ENCODE peak calls at places on chromosomes 1 and 21, in ten cellular contexts. B, C, R, J, A, M, I, X, H and T are unnamed samples.

GRCh38 chr1:70486676-70487470 is 75.8 kb downstream of the CTH start:
- DNase-seq in R (no peak), M (no peak), A (no peak), I (no peak), B (no peak), X (no peak), H (no peak), J (no peak), C (no peak), T (peak)

GRCh38 chr1:221813887-221814286 is 72.0 kb upstream of the DUSP10 start:
- DNase-seq in M (no peak), X (no peak), I (no peak), B (no peak), R (no peak), H (no peak), J (no peak), A (no peak), C (no peak), T (no peak)

GRCh38 chr1:172970186-172970585 is 80.6 kb downstream of the TNFSF18 start:
- DNase-seq in C (no peak), H (no peak), X (no peak), B (no peak), M (no peak), R (no peak), J (no peak), I (no peak), A (no peak), T (no peak)

GRCh38 chr1:21258331-21259134 is 31.7 kb downstream of the ECE1 start:
- DNase-seq in R (no peak), A (no peak), B (no peak), M (no peak), H (no peak), I (no peak), J (no peak), X (no peak), C (no peak), T (no peak)

GRCh38 chr21:25664462-25665070 is 25.5 kb downstream of the JAM2 start:
- DNase-seq in A (no peak), B (no peak), I (no peak), M (no peak), C (no peak), X (no peak), H (no peak), R (no peak), J (peak), T (no peak)

GRCh38 chr1:108852141-108852540 is 4.8 kb downstream of the AKNAD1 start:
- DNase-seq in J (no peak), A (no peak), M (no peak), C (no peak), R (no peak), B (no peak), I (no peak), H (no peak), X (no peak), T (no peak)

GRCh38 chr1:94865369-94865768 is 45.2 kb downstream of the SLC44A3 start:
- DNase-seq in I (no peak), B (no peak), R (no peak), M (no peak), H (no peak), C (no peak), A (no peak), X (no peak), J (no peak), T (no peak)

GRCh38 chr1:222263791-222264190 is 284.1 kb downstream of the HHIPL2 start:
- DNase-seq in R (no peak), J (no peak), A (no peak), M (no peak), X (no peak), H (no peak), I (no peak), B (no peak), C (no peak), T (no peak)

GRCh38 chr1:180680558-180681144 is 48.8 kb downstream of the XPR1 start:
- DNase-seq in X (no peak), R (no peak), M (no peak), J (peak), A (no peak), I (no peak), B (no peak), C (no peak), H (no peak), T (no peak)

GRCh38 chr1:17053685-17054410 is at the start of gene SDHB:
- DNase-seq in R (peak), I (peak), B (peak), H (peak), J (peak), A (peak), C (peak), X (peak), M (peak), T (peak)

GRCh38 chr1:206495011-206495461 is 12.3 kb upstream of the RASSF5 start:
- DNase-seq in R (no peak), H (no peak), X (no peak), M (no peak), I (no peak), J (no peak), C (no peak), B (no peak), A (no peak), T (no peak)

GRCh38 chr1:169877800-169878491 is 15.8 kb downstream of the SCYL3 start:
- DNase-seq in H (no peak), B (no peak), C (no peak), J (no peak), I (no peak), X (no peak), A (no peak), R (no peak), M (no peak), T (no peak)

GRCh38 chr1:215569987-215570824 is 3.1 kb downstream of the KCTD3 start:
- DNase-seq in B (no peak), C (no peak), M (no peak), J (no peak), R (no peak), H (no peak), X (no peak), A (no peak), I (no peak), T (no peak)

GRCh38 chr1:27785763-27786162 is 12.7 kb downstream of the STX12 start:
- DNase-seq in A (no peak), B (no peak), J (no peak), R (peak), C (no peak), I (no peak), H (no peak), M (no peak), X (no peak), T (no peak)

GRCh38 chr1:187047298-187047697 is 218.5 kb downstream of the PLA2G4A start:
- DNase-seq in R (no peak), I (no peak), A (peak), X (no peak), M (no peak), J (no peak), H (no peak), B (no peak), C (no peak), T (no peak)

GRCh38 chr1:243730499-243731150 is 119.4 kb downstream of the AKT3 start:
- DNase-seq in M (peak), C (peak), H (no peak), A (no peak), I (no peak), B (no peak), X (no peak), J (no peak), R (no peak), T (no peak)

GRCh38 chr1:221961532-221962292 is 219.8 kb upstream of the DUSP10 start:
- DNase-seq in R (peak), H (no peak), X (no peak), I (peak), B (peak), C (no peak), A (no peak), M (peak), J (no peak), T (no peak)

GRCh38 chr21:33541756-33542639 is at the start of gene GART:
- DNase-seq in C (peak), R (peak), X (peak), A (peak), J (peak), M (peak), I (peak), H (peak), B (peak), T (peak)

GRCh38 chr21:32349333-32349944 is 43.4 kb downstream of the URB1 start:
- DNase-seq in R (no peak), B (no peak), I (no peak), J (no peak), A (no peak), C (no peak), H (no peak), X (no peak), M (peak), T (no peak)

GRCh38 chr1:147252540-147252939 is 10.1 kb downstream of the CHD1L start:
- DNase-seq in C (no peak), I (no peak), H (no peak), R (no peak), J (no peak), X (no peak), B (no peak), A (no peak), M (no peak), T (no peak)

GRCh38 chr1:180188103-180188506 is 33.4 kb downstream of the QSOX1 start:
- DNase-seq in X (no peak), H (no peak), R (peak), B (peak), A (no peak), I (no peak), M (peak), J (peak), C (peak), T (no peak)

GRCh38 chr1:181310560-181310959 is 172.8 kb upstream of the CACNA1E start:
- DNase-seq in C (no peak), I (no peak), A (no peak), M (no peak), R (no peak), B (no peak), J (no peak), H (no peak), X (no peak), T (no peak)

GRCh38 chr1:153447498-153448170 is 12.8 kb downstream of the S100A7 start:
- DNase-seq in A (no peak), B (no peak), R (no peak), H (no peak), J (no peak), M (no peak), I (no peak), X (no peak), C (no peak), T (peak)

GRCh38 chr1:87683557-87683956 is 354.9 kb downstream of the LMO4 start:
- DNase-seq in J (no peak), M (no peak), R (no peak), A (no peak), I (no peak), H (no peak), X (no peak), C (no peak), B (no peak), T (no peak)

GRCh38 chr1:87685366-87686136 is 356.9 kb downstream of the LMO4 start:
- DNase-seq in J (peak), A (no peak), I (no peak), X (no peak), H (no peak), R (no peak), C (no peak), B (no peak), M (no peak), T (no peak)

GRCh38 chr1:87686137-87686490 is 357.4 kb downstream of the LMO4 start:
- DNase-seq in B (no peak), I (no peak), A (no peak), X (no peak), R (no peak), J (peak), H (no peak), C (no peak), M (no peak), T (no peak)

GRCh38 chr1:87684194-87684593 is 355.5 kb downstream of the LMO4 start:
- DNase-seq in I (no peak), R (peak), H (no peak), C (no peak), B (no peak), J (peak), M (no peak), X (no peak), A (no peak), T (no peak)

GRCh38 chr1:87684786-87685185 is 356.1 kb downstream of the LMO4 start:
- DNase-seq in X (no peak), B (no peak), A (no peak), H (no peak), M (no peak), C (no peak), I (no peak), J (peak), R (no peak), T (peak)
- H3K27ac ChIP-seq in X (no peak), B (no peak), A (no peak), H (no peak), M (no peak), C (no peak), I (no peak), J (peak), R (no peak), T (no peak)

DNA sequence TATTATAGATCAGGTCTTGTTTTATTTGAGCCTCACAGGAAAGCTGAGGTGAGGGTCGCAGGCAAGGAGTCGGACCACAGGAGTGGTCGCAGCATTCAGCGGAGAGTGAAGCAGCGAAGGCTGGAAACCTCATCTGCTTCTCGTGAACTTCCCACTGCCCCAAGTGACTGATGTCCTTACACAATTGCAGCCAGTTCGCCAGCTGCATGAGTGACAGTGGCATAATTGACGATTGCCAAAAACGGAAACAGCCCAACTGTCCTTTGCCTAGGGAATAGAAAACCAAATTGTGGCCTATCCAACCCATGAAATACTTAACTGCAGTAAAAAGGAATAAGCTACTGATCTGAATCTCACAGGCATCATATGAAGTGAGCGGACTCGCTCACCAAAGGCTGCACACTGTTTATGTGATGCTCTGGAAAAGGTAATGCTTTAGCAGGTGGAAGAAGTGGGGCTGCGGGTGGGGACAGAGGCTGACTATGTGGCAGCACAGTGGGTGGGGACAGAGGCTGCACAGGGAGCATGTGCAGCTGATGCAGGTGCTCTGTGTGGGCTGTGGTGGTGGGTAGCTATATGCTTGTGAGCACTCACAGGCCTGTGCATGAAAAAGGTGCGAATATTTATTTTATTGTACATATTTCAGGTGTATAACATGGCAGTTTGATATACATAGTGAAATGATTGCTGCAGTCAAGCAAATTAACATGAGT is 4.2 kb upstream of the NLRP3 start:
- DNase-seq in J (no peak), M (no peak), H (no peak), A (no peak), I (no peak), X (no peak), R (no peak), B (no peak), C (no peak), T (no peak)
- H3K27ac ChIP-seq in J (no peak), M (no peak), H (no peak), A (no peak), I (no peak), X (no peak), R (no peak), B (no peak), C (no peak), T (no peak)

GRCh38 chr1:156487862-156488261 is 12.7 kb downstream of the MEF2D start:
- DNase-seq in H (no peak), R (no peak), B (no peak), X (no peak), A (no peak), I (no peak), C (no peak), M (no peak), J (no peak), T (no peak)
- H3K27ac ChIP-seq in H (peak), R (peak), B (no peak), X (peak), A (no peak), I (peak), C (peak), M (no peak), J (no peak), T (no peak)

DNA sequence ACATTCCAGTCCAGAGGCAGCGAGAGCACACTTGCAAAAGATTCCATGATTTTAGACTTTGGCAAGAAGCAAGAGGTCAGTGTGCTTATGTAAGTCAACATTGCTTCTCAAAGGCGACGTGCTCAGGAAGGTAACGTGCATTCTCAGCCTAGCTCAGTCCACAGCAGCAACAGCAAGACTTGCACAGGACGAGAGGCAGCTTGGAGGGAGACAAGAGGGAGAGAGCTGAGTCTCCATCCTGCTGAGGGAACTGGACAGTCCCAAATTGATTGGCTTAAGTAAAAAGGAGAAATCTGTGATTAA is 56.5 kb downstream of the PTP4A2 start:
- DNase-seq in H (no peak), J (no peak), C (no peak), I (no peak), B (no peak), X (no peak), R (no peak), A (no peak), M (peak), T (no peak)
- H3K27ac ChIP-seq in H (no peak), J (no peak), C (no peak), I (no peak), B (no peak), X (peak), R (no peak), A (no peak), M (no peak), T (no peak)

GRCh38 chr1:19462781-19463180 is 22.6 kb downstream of the CAPZB start:
- DNase-seq in R (no peak), M (no peak), H (no peak), I (no peak), J (no peak), C (no peak), X (no peak), B (no peak), A (no peak), T (no peak)
- H3K27ac ChIP-seq in R (no peak), M (peak), H (no peak), I (peak), J (no peak), C (no peak), X (peak), B (no peak), A (no peak), T (no peak)

DNA sequence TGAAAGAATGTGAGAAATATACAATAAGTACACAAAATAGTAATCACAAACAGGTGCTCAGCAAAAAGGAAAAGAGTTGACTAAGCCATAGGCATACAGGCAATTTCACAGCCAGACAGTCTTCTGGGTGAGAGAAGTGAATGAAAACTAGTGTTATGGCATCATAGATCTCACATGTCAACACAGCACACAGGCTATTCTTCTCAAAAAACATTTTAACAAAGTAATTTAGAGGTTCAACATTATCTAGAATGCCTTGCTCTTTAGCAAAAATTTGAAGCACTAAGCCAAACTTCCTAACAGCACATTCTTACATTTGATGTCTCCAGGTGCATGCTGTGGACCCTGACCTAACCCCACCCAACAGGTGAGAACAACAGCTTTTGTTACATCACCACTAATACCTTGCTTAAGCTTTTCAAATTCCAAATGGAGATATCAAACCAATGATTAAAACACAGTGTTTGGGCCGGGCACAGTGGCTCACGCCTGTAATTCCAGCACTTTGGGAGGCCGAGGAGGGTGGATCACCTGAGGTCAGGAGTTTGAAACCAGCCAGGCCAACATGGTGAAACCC is 30.5 kb downstream of the OTUD7B start:
- DNase-seq in X (no peak), H (no peak), C (no peak), A (no peak), I (no peak), M (no peak), R (no peak), B (no peak), J (no peak), T (no peak)
- H3K27ac ChIP-seq in X (no peak), H (no peak), C (no peak), A (no peak), I (no peak), M (no peak), R (peak), B (no peak), J (no peak), T (no peak)

GRCh38 chr1:29125237-29125641 is 1.5 kb upstream of the TMEM200B start:
- DNase-seq in B (no peak), J (no peak), C (no peak), A (no peak), H (no peak), I (no peak), R (no peak), M (no peak), X (no peak), T (no peak)

GRCh38 chr1:29122987-29123870 is 474 bp downstream of the TMEM200B start:
- DNase-seq in I (no peak), B (no peak), H (no peak), M (no peak), C (no peak), R (no peak), J (no peak), X (no peak), A (no peak), T (no peak)

GRCh38 chr1:29122662-29122986 is 1.1 kb downstream of the TMEM200B start:
- DNase-seq in X (peak), A (no peak), R (peak), I (no peak), B (no peak), H (no peak), M (no peak), C (no peak), J (no peak), T (no peak)

GRCh38 chr1:29124366-29125236 is 898 bp upstream of the TMEM200B start:
- DNase-seq in I (peak), H (no peak), X (peak), B (peak), C (no peak), J (peak), A (peak), M (peak), R (peak), T (no peak)

DNA sequence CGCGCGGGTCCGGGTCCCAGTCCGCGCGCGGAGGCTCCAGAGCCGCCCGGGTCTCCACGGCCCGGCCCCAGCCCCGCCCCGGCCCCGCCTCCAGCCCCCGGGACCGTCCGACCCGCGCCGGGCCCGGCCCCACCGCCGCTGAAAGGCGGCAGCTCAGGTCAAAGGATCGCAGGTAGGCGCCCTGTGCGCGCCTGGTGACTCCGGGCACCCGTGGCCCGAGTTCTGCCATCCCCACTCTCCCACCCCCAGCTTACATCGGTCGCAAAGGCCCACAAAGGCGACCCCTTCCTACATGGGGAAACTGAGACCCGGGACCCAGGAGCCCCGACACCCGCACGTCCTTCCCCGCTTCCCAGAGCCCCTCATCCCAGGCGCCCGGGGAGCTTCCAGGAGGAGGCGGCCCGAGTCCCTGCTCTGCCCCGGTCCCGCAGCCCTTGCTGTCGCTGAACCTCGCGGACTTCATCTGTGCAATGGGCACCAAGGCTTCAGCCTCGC is at the start of gene TMEM200B:
- DNase-seq in M (no peak), A (no peak), B (no peak), J (no peak), R (no peak), H (no peak), X (no peak), I (no peak), C (no peak), T (no peak)
- H3K27ac ChIP-seq in M (peak), A (peak), B (peak), J (peak), R (no peak), H (peak), X (peak), I (no peak), C (peak), T (no peak)

DNA sequence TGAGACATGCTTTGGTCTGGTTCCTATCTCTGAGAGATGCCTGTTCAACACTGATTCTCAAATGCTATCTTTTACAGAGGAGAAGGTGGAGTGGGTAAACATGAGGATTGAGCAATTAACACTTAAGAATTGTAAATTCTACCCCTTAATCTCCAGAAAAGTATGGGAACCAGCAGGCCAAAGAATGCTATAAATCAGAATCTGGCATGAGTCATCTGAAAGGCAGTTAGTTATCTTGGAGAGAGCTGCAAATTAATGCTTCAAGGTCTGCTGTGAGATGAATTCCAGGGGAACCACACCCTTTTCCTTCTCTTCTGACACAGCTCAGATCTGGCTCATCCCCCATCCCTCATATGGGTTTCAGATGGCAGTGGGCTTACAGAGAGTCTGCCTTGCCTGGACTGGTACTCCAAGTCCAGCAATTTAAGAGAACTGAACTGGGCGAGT is 5.2 kb downstream of the S100A10 start:
- DNase-seq in M (no peak), B (peak), J (peak), R (peak), C (no peak), I (no peak), X (no peak), H (no peak), A (no peak), T (no peak)
- H3K27ac ChIP-seq in M (no peak), B (peak), J (no peak), R (peak), C (no peak), I (no peak), X (peak), H (peak), A (no peak), T (peak)